ENCODE peak calls at places on chromosomes 16 and 17, in four cellular contexts. One of them, this sample, is unnamed.

GRCh38 chr16:47970291-47970931 is 185.4 kb downstream of the ABCC12 start:
- DNase-seq in GM23338: peak
- DNase-seq in cardiac fibroblast: peak
- DNase-seq in A172: peak
- DNase-seq in this sample: no peak

GRCh38 chr16:84986879-84987278 is 24.5 kb downstream of the ZDHHC7 start:
- DNase-seq in GM23338: no peak
- DNase-seq in cardiac fibroblast: no peak
- DNase-seq in A172: no peak
- DNase-seq in this sample: no peak

GRCh38 chr16:1909661-1910231 is 8.5 kb downstream of the HS3ST6 start:
- DNase-seq in GM23338: no peak
- DNase-seq in cardiac fibroblast: no peak
- DNase-seq in A172: no peak
- DNase-seq in this sample: no peak

GRCh38 chr17:78131172-78132085 is 858 bp downstream of the TMC8 start:
- DNase-seq in GM23338: no peak
- DNase-seq in cardiac fibroblast: no peak
- DNase-seq in A172: no peak
- DNase-seq in this sample: no peak

GRCh38 chr17:82101767-82102679 is 4.0 kb upstream of the FASN start:
- DNase-seq in GM23338: no peak
- DNase-seq in cardiac fibroblast: no peak
- DNase-seq in A172: no peak
- DNase-seq in this sample: no peak

GRCh38 chr17:55023626-55024025 is 55.1 kb downstream of the STXBP4 start:
- DNase-seq in GM23338: no peak
- DNase-seq in cardiac fibroblast: peak
- DNase-seq in A172: no peak
- DNase-seq in this sample: no peak

GRCh38 chr17:37650419-37651003 is 7.3 kb upstream of the DDX52 start:
- DNase-seq in GM23338: peak
- DNase-seq in cardiac fibroblast: peak
- DNase-seq in A172: peak
- DNase-seq in this sample: no peak

GRCh38 chr16:60945225-60945624 is 1091.0 kb downstream of the CDH8 start:
- DNase-seq in GM23338: peak
- DNase-seq in cardiac fibroblast: no peak
- DNase-seq in A172: no peak
- DNase-seq in this sample: no peak

GRCh38 chr17:81050645-81051625 is 16.0 kb downstream of the BAIAP2 start:
- DNase-seq in GM23338: no peak
- DNase-seq in cardiac fibroblast: no peak
- DNase-seq in A172: no peak
- DNase-seq in this sample: no peak

GRCh38 chr17:81086789-81087551 is 52.0 kb downstream of the BAIAP2 start:
- DNase-seq in GM23338: no peak
- DNase-seq in cardiac fibroblast: no peak
- DNase-seq in A172: no peak
- DNase-seq in this sample: no peak

GRCh38 chr17:8362651-8363332 is 13.7 kb downstream of the KRABD2 start:
- DNase-seq in GM23338: no peak
- DNase-seq in cardiac fibroblast: no peak
- DNase-seq in A172: no peak
- DNase-seq in this sample: no peak

GRCh38 chr16:64627781-64628180 is 494.1 kb downstream of the CDH11 start:
- DNase-seq in GM23338: no peak
- DNase-seq in cardiac fibroblast: no peak
- DNase-seq in A172: peak
- DNase-seq in this sample: no peak

GRCh38 chr16:70800306-70800705 is 652 bp downstream of the VAC14 start:
- DNase-seq in GM23338: peak
- DNase-seq in cardiac fibroblast: no peak
- DNase-seq in A172: peak
- DNase-seq in this sample: no peak

GRCh38 chr17:79838541-79839274 is 532 bp downstream of the CBX4 start:
- DNase-seq in GM23338: peak
- DNase-seq in cardiac fibroblast: peak
- DNase-seq in A172: peak
- DNase-seq in this sample: no peak

GRCh38 chr17:42760652-42761581 is at the start of gene RAMP2:
- DNase-seq in GM23338: peak
- DNase-seq in cardiac fibroblast: no peak
- DNase-seq in A172: no peak
- DNase-seq in this sample: no peak

GRCh38 chr17:12627177-12627629 is 38.5 kb upstream of the MYOCD start:
- DNase-seq in GM23338: no peak
- DNase-seq in cardiac fibroblast: peak
- DNase-seq in A172: peak
- DNase-seq in this sample: no peak

GRCh38 chr17:34370997-34371395 is 8.0 kb upstream of the CCL1 start:
- DNase-seq in GM23338: no peak
- DNase-seq in cardiac fibroblast: no peak
- DNase-seq in A172: peak
- DNase-seq in this sample: no peak

GRCh38 chr17:62380253-62380652 is at the start of gene EFCAB3:
- DNase-seq in GM23338: no peak
- DNase-seq in cardiac fibroblast: no peak
- DNase-seq in A172: no peak
- DNase-seq in this sample: no peak

GRCh38 chr17:30600830-30601494 is 123.8 kb downstream of the GOSR1 start:
- DNase-seq in GM23338: peak
- DNase-seq in cardiac fibroblast: no peak
- DNase-seq in A172: no peak
- DNase-seq in this sample: no peak

GRCh38 chr16:56258508-56259424 is 67.5 kb downstream of the GNAO1 start:
- DNase-seq in GM23338: no peak
- DNase-seq in cardiac fibroblast: no peak
- DNase-seq in A172: no peak
- DNase-seq in this sample: no peak

GRCh38 chr17:965311-965989 is 14.1 kb downstream of the NXN start:
- DNase-seq in GM23338: no peak
- DNase-seq in cardiac fibroblast: no peak
- DNase-seq in A172: no peak
- DNase-seq in this sample: no peak

This sample was measured in cortex of kidney.